ENCODE peak calls at places on chromosomes 6 and 20, in eight cellular contexts. One of them, this sample, is unnamed.

GRCh38 chr6:44653761-44654218 is 266.3 kb downstream of the CDC5L start:
- DNase-seq in activated CD8-positive, alpha-beta memory T cell treated with anti-CD3 and anti-CD28 coated beads, Interleukin-2, amount 50 U/mL, for 4 hours: no peak
- DNase-seq in adipocyte: no peak
- DNase-seq in fibroblast of gingiva: no peak
- DNase-seq in G401: no peak
- DNase-seq in AG08395: no peak
- DNase-seq in activated naive CD8-positive, alpha-beta T cell treated with anti-CD3 and anti-CD28 coated beads, Interleukin-2, amount 50 U/mL, for 16 hours: no peak
- DNase-seq in ACHN: no peak
- DNase-seq in this sample: no peak

GRCh38 chr20:19712737-19713260 is 45.3 kb upstream of the RIN2 start:
- DNase-seq in activated CD8-positive, alpha-beta memory T cell treated with anti-CD3 and anti-CD28 coated beads, Interleukin-2, amount 50 U/mL, for 4 hours: no peak
- DNase-seq in adipocyte: peak; percentile 64
- DNase-seq in fibroblast of gingiva: no peak
- DNase-seq in G401: no peak
- DNase-seq in AG08395: no peak
- DNase-seq in activated naive CD8-positive, alpha-beta T cell treated with anti-CD3 and anti-CD28 coated beads, Interleukin-2, amount 50 U/mL, for 16 hours: no peak
- DNase-seq in ACHN: no peak
- DNase-seq in this sample: no peak

GRCh38 chr20:41054463-41055230 is 26.0 kb downstream of the TOP1 start:
- DNase-seq in activated CD8-positive, alpha-beta memory T cell treated with anti-CD3 and anti-CD28 coated beads, Interleukin-2, amount 50 U/mL, for 4 hours: no peak
- DNase-seq in adipocyte: no peak
- DNase-seq in fibroblast of gingiva: no peak
- DNase-seq in G401: no peak
- DNase-seq in AG08395: no peak
- DNase-seq in activated naive CD8-positive, alpha-beta T cell treated with anti-CD3 and anti-CD28 coated beads, Interleukin-2, amount 50 U/mL, for 16 hours: no peak
- DNase-seq in ACHN: no peak
- DNase-seq in this sample: no peak

GRCh38 chr6:127347188-127347587 is 3.8 kb upstream of the ECHDC1 start:
- DNase-seq in activated CD8-positive, alpha-beta memory T cell treated with anti-CD3 and anti-CD28 coated beads, Interleukin-2, amount 50 U/mL, for 4 hours: no peak
- DNase-seq in adipocyte: peak; percentile 64
- DNase-seq in fibroblast of gingiva: peak; percentile 94
- DNase-seq in G401: no peak
- DNase-seq in AG08395: no peak
- DNase-seq in activated naive CD8-positive, alpha-beta T cell treated with anti-CD3 and anti-CD28 coated beads, Interleukin-2, amount 50 U/mL, for 16 hours: no peak
- DNase-seq in ACHN: no peak
- DNase-seq in this sample: no peak

GRCh38 chr6:145705561-145705960 is 29.8 kb downstream of the EPM2A start:
- DNase-seq in activated CD8-positive, alpha-beta memory T cell treated with anti-CD3 and anti-CD28 coated beads, Interleukin-2, amount 50 U/mL, for 4 hours: no peak
- DNase-seq in adipocyte: no peak
- DNase-seq in fibroblast of gingiva: peak; percentile 55
- DNase-seq in G401: no peak
- DNase-seq in AG08395: no peak
- DNase-seq in activated naive CD8-positive, alpha-beta T cell treated with anti-CD3 and anti-CD28 coated beads, Interleukin-2, amount 50 U/mL, for 16 hours: no peak
- DNase-seq in ACHN: no peak
- DNase-seq in this sample: no peak

GRCh38 chr6:166097914-166098522 is 69.6 kb downstream of the TBXT start:
- DNase-seq in activated CD8-positive, alpha-beta memory T cell treated with anti-CD3 and anti-CD28 coated beads, Interleukin-2, amount 50 U/mL, for 4 hours: peak; percentile 31
- DNase-seq in adipocyte: peak; percentile 5
- DNase-seq in fibroblast of gingiva: peak; percentile 69
- DNase-seq in G401: peak; percentile 80
- DNase-seq in AG08395: peak; percentile 72
- DNase-seq in activated naive CD8-positive, alpha-beta T cell treated with anti-CD3 and anti-CD28 coated beads, Interleukin-2, amount 50 U/mL, for 16 hours: peak; percentile 29
- DNase-seq in ACHN: peak; percentile 62
- DNase-seq in this sample: peak; percentile 30

GRCh38 chr6:155408981-155409380 is 46.7 kb downstream of the NOX3 start:
- DNase-seq in activated CD8-positive, alpha-beta memory T cell treated with anti-CD3 and anti-CD28 coated beads, Interleukin-2, amount 50 U/mL, for 4 hours: no peak
- DNase-seq in adipocyte: no peak
- DNase-seq in fibroblast of gingiva: no peak
- DNase-seq in G401: no peak
- DNase-seq in AG08395: no peak
- DNase-seq in activated naive CD8-positive, alpha-beta T cell treated with anti-CD3 and anti-CD28 coated beads, Interleukin-2, amount 50 U/mL, for 16 hours: no peak
- DNase-seq in ACHN: no peak
- DNase-seq in this sample: no peak

GRCh38 chr6:118665011-118665410 is 13.6 kb upstream of the CEP85L start:
- DNase-seq in activated CD8-positive, alpha-beta memory T cell treated with anti-CD3 and anti-CD28 coated beads, Interleukin-2, amount 50 U/mL, for 4 hours: no peak
- DNase-seq in adipocyte: no peak
- DNase-seq in fibroblast of gingiva: no peak
- DNase-seq in G401: no peak
- DNase-seq in AG08395: no peak
- DNase-seq in activated naive CD8-positive, alpha-beta T cell treated with anti-CD3 and anti-CD28 coated beads, Interleukin-2, amount 50 U/mL, for 16 hours: no peak
- DNase-seq in ACHN: no peak
- DNase-seq in this sample: peak; percentile 8

GRCh38 chr6:137869781-137870180 is 2.7 kb downstream of the TNFAIP3 start:
- DNase-seq in activated CD8-positive, alpha-beta memory T cell treated with anti-CD3 and anti-CD28 coated beads, Interleukin-2, amount 50 U/mL, for 4 hours: no peak
- DNase-seq in adipocyte: no peak
- DNase-seq in fibroblast of gingiva: no peak
- DNase-seq in G401: no peak
- DNase-seq in AG08395: no peak
- DNase-seq in activated naive CD8-positive, alpha-beta T cell treated with anti-CD3 and anti-CD28 coated beads, Interleukin-2, amount 50 U/mL, for 16 hours: no peak
- DNase-seq in ACHN: no peak
- DNase-seq in this sample: no peak

GRCh38 chr6:169008641-169009040 is 245.0 kb downstream of the THBS2 start:
- DNase-seq in activated CD8-positive, alpha-beta memory T cell treated with anti-CD3 and anti-CD28 coated beads, Interleukin-2, amount 50 U/mL, for 4 hours: no peak
- DNase-seq in adipocyte: no peak
- DNase-seq in fibroblast of gingiva: peak; percentile 53
- DNase-seq in G401: peak; percentile 6
- DNase-seq in AG08395: no peak
- DNase-seq in activated naive CD8-positive, alpha-beta T cell treated with anti-CD3 and anti-CD28 coated beads, Interleukin-2, amount 50 U/mL, for 16 hours: no peak
- DNase-seq in ACHN: no peak
- DNase-seq in this sample: no peak

GRCh38 chr6:29705389-29706231 is 17.6 kb upstream of the HLA-F start:
- DNase-seq in activated CD8-positive, alpha-beta memory T cell treated with anti-CD3 and anti-CD28 coated beads, Interleukin-2, amount 50 U/mL, for 4 hours: no peak
- DNase-seq in adipocyte: peak; percentile 83
- DNase-seq in fibroblast of gingiva: peak; percentile 44
- DNase-seq in G401: peak; percentile 87
- DNase-seq in AG08395: peak; percentile 65
- DNase-seq in activated naive CD8-positive, alpha-beta T cell treated with anti-CD3 and anti-CD28 coated beads, Interleukin-2, amount 50 U/mL, for 16 hours: no peak
- DNase-seq in ACHN: peak; percentile 55
- DNase-seq in this sample: no peak

GRCh38 chr6:72132851-72133250 is 246.5 kb downstream of the RIMS1 start:
- DNase-seq in activated CD8-positive, alpha-beta memory T cell treated with anti-CD3 and anti-CD28 coated beads, Interleukin-2, amount 50 U/mL, for 4 hours: no peak
- DNase-seq in adipocyte: peak; percentile 14
- DNase-seq in fibroblast of gingiva: no peak
- DNase-seq in G401: no peak
- DNase-seq in AG08395: no peak
- DNase-seq in activated naive CD8-positive, alpha-beta T cell treated with anti-CD3 and anti-CD28 coated beads, Interleukin-2, amount 50 U/mL, for 16 hours: no peak
- DNase-seq in ACHN: no peak
- DNase-seq in this sample: no peak

GRCh38 chr20:62344782-62345181 is 22.3 kb downstream of the LAMA5 start:
- DNase-seq in activated CD8-positive, alpha-beta memory T cell treated with anti-CD3 and anti-CD28 coated beads, Interleukin-2, amount 50 U/mL, for 4 hours: no peak
- DNase-seq in adipocyte: no peak
- DNase-seq in fibroblast of gingiva: peak; percentile 86
- DNase-seq in G401: no peak
- DNase-seq in AG08395: no peak
- DNase-seq in activated naive CD8-positive, alpha-beta T cell treated with anti-CD3 and anti-CD28 coated beads, Interleukin-2, amount 50 U/mL, for 16 hours: no peak
- DNase-seq in ACHN: no peak
- DNase-seq in this sample: no peak

GRCh38 chr20:38209054-38209675 is 44.1 kb upstream of the TGM2 start:
- DNase-seq in activated CD8-positive, alpha-beta memory T cell treated with anti-CD3 and anti-CD28 coated beads, Interleukin-2, amount 50 U/mL, for 4 hours: no peak
- DNase-seq in adipocyte: no peak
- DNase-seq in fibroblast of gingiva: no peak
- DNase-seq in G401: no peak
- DNase-seq in AG08395: no peak
- DNase-seq in activated naive CD8-positive, alpha-beta T cell treated with anti-CD3 and anti-CD28 coated beads, Interleukin-2, amount 50 U/mL, for 16 hours: no peak
- DNase-seq in ACHN: no peak
- DNase-seq in this sample: no peak

GRCh38 chr20:33732166-33732970 is 572 bp downstream of the ZNF341 start:
- DNase-seq in activated CD8-positive, alpha-beta memory T cell treated with anti-CD3 and anti-CD28 coated beads, Interleukin-2, amount 50 U/mL, for 4 hours: peak; percentile 81
- DNase-seq in adipocyte: peak; percentile 94
- DNase-seq in fibroblast of gingiva: peak; percentile 82
- DNase-seq in G401: peak; percentile 62
- DNase-seq in AG08395: no peak
- DNase-seq in activated naive CD8-positive, alpha-beta T cell treated with anti-CD3 and anti-CD28 coated beads, Interleukin-2, amount 50 U/mL, for 16 hours: peak; percentile 49
- DNase-seq in ACHN: no peak
- DNase-seq in this sample: peak; percentile 88

GRCh38 chr6:158046201-158047119 is 64.8 kb downstream of the SYNJ2 start:
- DNase-seq in activated CD8-positive, alpha-beta memory T cell treated with anti-CD3 and anti-CD28 coated beads, Interleukin-2, amount 50 U/mL, for 4 hours: no peak
- DNase-seq in adipocyte: no peak
- DNase-seq in fibroblast of gingiva: no peak
- DNase-seq in G401: no peak
- DNase-seq in AG08395: no peak
- DNase-seq in activated naive CD8-positive, alpha-beta T cell treated with anti-CD3 and anti-CD28 coated beads, Interleukin-2, amount 50 U/mL, for 16 hours: no peak
- DNase-seq in ACHN: no peak
- DNase-seq in this sample: no peak

GRCh38 chr6:12477616-12478015 is 187.5 kb downstream of the EDN1 start:
- DNase-seq in activated CD8-positive, alpha-beta memory T cell treated with anti-CD3 and anti-CD28 coated beads, Interleukin-2, amount 50 U/mL, for 4 hours: no peak
- DNase-seq in adipocyte: no peak
- DNase-seq in fibroblast of gingiva: no peak
- DNase-seq in G401: no peak
- DNase-seq in AG08395: no peak
- DNase-seq in activated naive CD8-positive, alpha-beta T cell treated with anti-CD3 and anti-CD28 coated beads, Interleukin-2, amount 50 U/mL, for 16 hours: no peak
- DNase-seq in ACHN: no peak
- DNase-seq in this sample: no peak

GRCh38 chr6:45658958-45659357 is 281.2 kb upstream of the SUPT3H start:
- DNase-seq in activated CD8-positive, alpha-beta memory T cell treated with anti-CD3 and anti-CD28 coated beads, Interleukin-2, amount 50 U/mL, for 4 hours: no peak
- DNase-seq in adipocyte: no peak
- DNase-seq in fibroblast of gingiva: no peak
- DNase-seq in G401: peak; percentile 35
- DNase-seq in AG08395: no peak
- DNase-seq in activated naive CD8-positive, alpha-beta T cell treated with anti-CD3 and anti-CD28 coated beads, Interleukin-2, amount 50 U/mL, for 16 hours: no peak
- DNase-seq in ACHN: no peak
- DNase-seq in this sample: no peak

GRCh38 chr6:36524871-36525270 is 22.4 kb downstream of the STK38 start:
- DNase-seq in activated CD8-positive, alpha-beta memory T cell treated with anti-CD3 and anti-CD28 coated beads, Interleukin-2, amount 50 U/mL, for 4 hours: no peak
- DNase-seq in adipocyte: no peak
- DNase-seq in fibroblast of gingiva: no peak
- DNase-seq in G401: no peak
- DNase-seq in AG08395: no peak
- DNase-seq in activated naive CD8-positive, alpha-beta T cell treated with anti-CD3 and anti-CD28 coated beads, Interleukin-2, amount 50 U/mL, for 16 hours: no peak
- DNase-seq in ACHN: no peak
- DNase-seq in this sample: no peak

GRCh38 chr20:43996240-43996930 is 81.7 kb downstream of the TOX2 start:
- DNase-seq in activated CD8-positive, alpha-beta memory T cell treated with anti-CD3 and anti-CD28 coated beads, Interleukin-2, amount 50 U/mL, for 4 hours: no peak
- DNase-seq in adipocyte: no peak
- DNase-seq in fibroblast of gingiva: no peak
- DNase-seq in G401: no peak
- DNase-seq in AG08395: no peak
- DNase-seq in activated naive CD8-positive, alpha-beta T cell treated with anti-CD3 and anti-CD28 coated beads, Interleukin-2, amount 50 U/mL, for 16 hours: no peak
- DNase-seq in ACHN: no peak
- DNase-seq in this sample: no peak

GRCh38 chr6:32074996-32075532 is 34.1 kb downstream of the TNXB start:
- DNase-seq in activated CD8-positive, alpha-beta memory T cell treated with anti-CD3 and anti-CD28 coated beads, Interleukin-2, amount 50 U/mL, for 4 hours: no peak
- DNase-seq in adipocyte: no peak
- DNase-seq in fibroblast of gingiva: no peak
- DNase-seq in G401: no peak
- DNase-seq in AG08395: peak; percentile 70
- DNase-seq in activated naive CD8-positive, alpha-beta T cell treated with anti-CD3 and anti-CD28 coated beads, Interleukin-2, amount 50 U/mL, for 16 hours: no peak
- DNase-seq in ACHN: no peak
- DNase-seq in this sample: no peak

This sample was measured in CD4-positive, alpha-beta T cell.